ENCODE peak calls at places on chromosomes 4 and X, in nine cellular contexts. M, O, Z, J, A, U, N, H and V are unnamed samples.

GRCh38 chr4:122930877-122931276 is 8.5 kb upstream of the NUDT6 start:
- DNase-seq in M (peak; percentile 27), O (peak; percentile 56), Z (no peak), J (no peak), A (no peak), U (no peak), N (peak; percentile 24), H (no peak), V (no peak)

GRCh38 chr4:76028242-76028859 is 5.1 kb upstream of the CXCL10 start:
- DNase-seq in M (no peak), O (no peak), Z (no peak), J (no peak), A (no peak), U (no peak), N (no peak), H (no peak), V (no peak)

GRCh38 chr4:25862411-25863346 is at the start of gene SEL1L3:
- DNase-seq in M (peak; percentile 67), O (peak; percentile 27), Z (peak; percentile 33), J (peak; percentile 38), A (no peak), U (no peak), N (no peak), H (peak; percentile 94), V (peak; percentile 80)

GRCh38 chrX:103063191-103063845 is 653 bp downstream of the BEX1 start:
- DNase-seq in M (no peak), O (peak; percentile 43), Z (no peak), J (peak; percentile 59), A (no peak), U (no peak), N (peak; percentile 13), H (peak; percentile 56), V (no peak)

GRCh38 chr4:17490575-17491059 is 21.3 kb downstream of the QDPR start:
- DNase-seq in M (no peak), O (no peak), Z (no peak), J (no peak), A (no peak), U (no peak), N (no peak), H (no peak), V (no peak)

GRCh38 chr4:26418107-26418506 is 72.2 kb downstream of the CCKAR start:
- DNase-seq in M (no peak), O (no peak), Z (no peak), J (no peak), A (no peak), U (no peak), N (no peak), H (no peak), V (no peak)

GRCh38 chrX:102651968-102652744 is 873 bp downstream of the GPRASP1 start:
- DNase-seq in M (no peak), O (no peak), Z (no peak), J (no peak), A (no peak), U (peak; percentile 69), N (peak; percentile 62), H (no peak), V (peak; percentile 27)

GRCh38 chrX:13212191-13212651 is 107.6 kb downstream of the ATXN3L start:
- DNase-seq in M (no peak), O (no peak), Z (no peak), J (no peak), A (no peak), U (no peak), N (peak; percentile 5), H (no peak), V (no peak)

GRCh38 chr4:102554482-102554881 is 53.3 kb downstream of the NFKB1 start:
- DNase-seq in M (no peak), O (no peak), Z (peak; percentile 78), J (no peak), A (no peak), U (no peak), N (peak; percentile 71), H (no peak), V (peak; percentile 14)

GRCh38 chrX:76183289-76184057 is 10.6 kb downstream of the PBDC1 start:
- DNase-seq in M (no peak), O (peak; percentile 6), Z (no peak), J (no peak), A (no peak), U (no peak), N (peak; percentile 92), H (no peak), V (no peak)

GRCh38 chr4:68129793-68130192 is at the start of gene TMPRSS11F:
- DNase-seq in M (no peak), O (peak; percentile 78), Z (no peak), J (no peak), A (no peak), U (no peak), N (no peak), H (no peak), V (no peak)

GRCh38 chrX:19904778-19905367 is 17.5 kb upstream of the SH3KBP1 start:
- DNase-seq in M (peak; percentile 72), O (peak; percentile 84), Z (no peak), J (no peak), A (no peak), U (no peak), N (peak; percentile 45), H (no peak), V (no peak)

GRCh38 chr4:107519057-107519456 is 201.0 kb downstream of the PAPSS1 start:
- DNase-seq in M (peak; percentile 1), O (peak; percentile 43), Z (no peak), J (peak; percentile 11), A (no peak), U (no peak), N (peak; percentile 50), H (no peak), V (peak; percentile 15)

GRCh38 chr4:140108713-140109230 is 45.2 kb downstream of the MAML3 start:
- DNase-seq in M (no peak), O (no peak), Z (no peak), J (no peak), A (no peak), U (no peak), N (no peak), H (no peak), V (no peak)
- H3K4me1 ChIP-seq in M (no peaks in the 10 kb centered on the region), O (peaks cover 9% of the 10 kb centered on the region), Z (peaks cover 4% of the 10 kb centered on the region), J (peaks cover 8% of the 10 kb centered on the region), A (peaks cover 10% of the 10 kb centered on the region), U (no peaks in the 10 kb centered on the region), N (no peaks in the 10 kb centered on the region), H (no peaks in the 10 kb centered on the region), V (peaks cover 30% of the 10 kb centered on the region)

GRCh38 chr4:14087459-14087858 is 459.9 kb upstream of the BOD1L1 start:
- DNase-seq in M (no peak), O (no peak), Z (no peak), J (no peak), A (no peak), U (no peak), N (no peak), H (no peak), V (no peak)
- H3K4me1 ChIP-seq in M (no peaks in the 10 kb centered on the region), O (no peaks in the 10 kb centered on the region), Z (no peaks in the 10 kb centered on the region), J (no peaks in the 10 kb centered on the region), A (no peaks in the 10 kb centered on the region), U (no peaks in the 10 kb centered on the region), N (no peaks in the 10 kb centered on the region), H (no peaks in the 10 kb centered on the region), V (no peaks in the 10 kb centered on the region)

DNA sequence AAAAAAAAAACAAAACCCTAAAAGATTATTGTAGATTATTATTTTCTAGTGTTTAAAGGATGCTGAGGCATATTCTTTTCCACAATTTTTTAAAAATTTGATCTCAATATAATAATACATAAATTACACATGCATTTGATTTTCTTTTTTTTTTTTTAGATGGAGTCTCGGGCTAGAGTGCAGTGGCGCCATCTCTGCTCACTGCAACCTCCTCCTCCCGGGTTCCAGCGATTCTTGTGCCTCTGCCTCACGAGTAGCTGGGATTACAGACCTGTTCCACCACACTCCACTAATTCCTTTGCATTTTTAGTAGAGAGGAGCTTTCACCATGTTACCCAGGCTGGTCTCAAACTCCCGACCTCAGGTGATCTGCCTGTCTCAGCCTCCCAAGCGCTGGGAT is 83.5 kb upstream of the TSPAN5 start:
- DNase-seq in M (no peak), O (no peak), Z (no peak), J (no peak), A (no peak), U (no peak), N (no peak), H (no peak), V (no peak)
- H3K4me1 ChIP-seq in M (no peaks in the 10 kb centered on the region), O (no peaks in the 10 kb centered on the region), Z (no peaks in the 10 kb centered on the region), J (peaks cover 4% of the 10 kb centered on the region), A (no peaks in the 10 kb centered on the region), U (no peaks in the 10 kb centered on the region), N (no peaks in the 10 kb centered on the region), H (no peaks in the 10 kb centered on the region), V (peaks cover 2% of the 10 kb centered on the region)

GRCh38 chr4:1039493-1040343 is 28.3 kb downstream of the FGFRL1 start:
- DNase-seq in M (no peak), O (peak; percentile 55), Z (peak; percentile 56), J (no peak), A (no peak), U (peak; percentile 85), N (peak; percentile 56), H (peak; percentile 87), V (peak; percentile 44)

GRCh38 chr4:1041147-1041935 is 29.9 kb downstream of the FGFRL1 start:
- DNase-seq in M (no peak), O (peak; percentile 9), Z (no peak), J (peak; percentile 82), A (no peak), U (no peak), N (peak; percentile 26), H (peak; percentile 82), V (no peak)

GRCh38 chr4:1041936-1042330 is 30.5 kb downstream of the FGFRL1 start:
- DNase-seq in M (no peak), O (no peak), Z (no peak), J (no peak), A (no peak), U (no peak), N (no peak), H (peak; percentile 47), V (no peak)

GRCh38 chr4:1038948-1039492 is 27.6 kb downstream of the FGFRL1 start:
- DNase-seq in M (no peak), O (no peak), Z (no peak), J (no peak), A (no peak), U (no peak), N (no peak), H (peak; percentile 68), V (no peak)

DNA sequence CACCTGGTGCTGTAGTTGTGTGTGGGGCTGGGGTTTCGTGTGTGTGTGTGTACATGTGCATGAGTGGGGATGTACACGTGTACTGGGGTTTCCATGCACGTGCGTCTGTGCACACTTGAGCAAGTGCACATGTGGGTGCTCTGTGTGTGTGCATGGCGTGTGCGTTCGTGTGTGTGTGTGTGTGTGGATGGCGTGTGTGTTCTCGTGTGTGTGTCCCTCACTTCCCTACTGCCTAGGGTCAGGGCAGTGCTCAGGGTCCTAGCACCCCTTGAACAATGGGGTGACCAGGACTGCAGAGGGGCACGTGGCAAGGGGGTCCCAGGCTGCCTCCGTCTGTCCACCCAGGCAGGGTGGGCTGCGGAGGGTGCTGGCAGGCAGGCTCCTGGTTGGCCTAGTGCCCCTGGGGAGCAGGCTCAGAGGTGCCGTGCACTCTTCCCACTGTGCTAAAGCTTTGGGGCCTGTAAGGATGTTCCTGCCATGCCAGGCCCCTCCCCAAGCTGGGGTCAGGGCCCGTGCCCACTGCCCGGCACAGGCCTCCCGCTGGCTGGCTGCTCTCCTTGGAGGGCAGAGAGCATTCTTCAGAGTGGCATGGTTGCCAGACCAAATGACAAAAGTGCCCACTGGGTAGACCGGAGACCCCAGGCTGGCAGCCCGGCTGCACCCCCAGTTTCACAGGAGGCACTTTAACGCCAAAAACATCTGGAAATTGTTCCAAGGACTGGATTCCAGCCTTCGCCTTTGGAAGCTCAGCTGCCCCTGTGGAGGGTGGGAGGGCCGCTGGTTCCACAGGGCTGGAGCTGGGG is 29.1 kb downstream of the FGFRL1 start:
- DNase-seq in M (no peak), O (no peak), Z (no peak), J (no peak), A (no peak), U (no peak), N (no peak), H (peak; percentile 70), V (no peak)
- H3K4me1 ChIP-seq in M (no peaks in the 10 kb centered on the region), O (peaks cover 32% of the 10 kb centered on the region), Z (no peaks in the 10 kb centered on the region), J (peaks cover 69% of the 10 kb centered on the region), A (peaks cover 67% of the 10 kb centered on the region), U (peaks cover 13% of the 10 kb centered on the region), N (peaks cover 79% of the 10 kb centered on the region), H (peaks cover 23% of the 10 kb centered on the region), V (no peaks in the 10 kb centered on the region)